ENCODE peak calls at places on chromosomes 5 and 9, in five cellular contexts. J is IMR-90, M is mesenchymal stem cell, P is H9, I is H1. V is an unnamed sample.
A peak's percentile ranks its signal among the peaks of the same experiment; 100 is the strongest.

GRCh38 chr9:131138676-131139075 is 13.3 kb downstream of the NUP214 start:
- DNase-seq in J (no peak), M (no peak), P (no peak), I (no peak), V (no peak)

GRCh38 chr5:77292026-77292757 is 81.7 kb downstream of the PDE8B start:
- DNase-seq in J (peak; percentile 68), M (peak; percentile 8), P (no peak), I (no peak), V (no peak)

GRCh38 chr9:16044116-16044881 is 491.5 kb downstream of the CCDC171 start:
- DNase-seq in J (peak; percentile 78), M (no peak), P (no peak), I (no peak), V (no peak)

GRCh38 chr9:130467371-130467770 is 22.6 kb downstream of the ASS1 start:
- DNase-seq in J (no peak), M (no peak), P (no peak), I (no peak), V (no peak)

GRCh38 chr5:132263548-132264261 is 6.2 kb downstream of the PDLIM4 start:
- DNase-seq in J (peak; percentile 94), M (peak; percentile 84), P (peak; percentile 14), I (no peak), V (no peak)

GRCh38 chr5:43553381-43553780 is 3.5 kb downstream of the PAIP1 start:
- DNase-seq in J (peak; percentile 50), M (peak; percentile 42), P (no peak), I (no peak), V (no peak)

GRCh38 chr5:125005287-125005686 is 258.8 kb upstream of the ZNF608 start:
- DNase-seq in J (no peak), M (no peak), P (no peak), I (no peak), V (no peak)

GRCh38 chr5:159765760-159766517 is 150.3 kb upstream of the ADRA1B start:
- DNase-seq in J (peak; percentile 23), M (no peak), P (no peak), I (no peak), V (no peak)

GRCh38 chr5:76690704-76691469 is 25.0 kb upstream of the F2R start:
- DNase-seq in J (peak; percentile 72), M (peak; percentile 77), P (no peak), I (no peak), V (no peak)

GRCh38 chr5:65111961-65112658 is 343.4 kb downstream of the CWC27 start:
- DNase-seq in J (no peak), M (no peak), P (no peak), I (no peak), V (no peak)

GRCh38 chr5:72107874-72108199 is 562 bp downstream of the MAP1B start:
- DNase-seq in J (no peak), M (peak; percentile 54), P (no peak), I (no peak), V (peak; percentile 55)

GRCh38 chr9:69121155-69122085 is 52.7 kb upstream of the TJP2 start:
- DNase-seq in J (peak; percentile 31), M (peak; percentile 42), P (peak; percentile 76), I (no peak), V (peak; percentile 51)

GRCh38 chr9:107587175-107587963 is 97.8 kb upstream of the KLF4 start:
- DNase-seq in J (no peak), M (no peak), P (no peak), I (no peak), V (no peak)

GRCh38 chr5:96794757-96795156 is 13.0 kb downstream of the ERAP1 start:
- DNase-seq in J (no peak), M (no peak), P (no peak), I (no peak), V (no peak)

GRCh38 chr5:32217886-32218396 is 43.8 kb upstream of the GOLPH3 start:
- DNase-seq in J (no peak), M (peak; percentile 17), P (no peak), I (no peak), V (no peak)

GRCh38 chr5:156414381-156414780 is 87.4 kb downstream of the SGCD start:
- DNase-seq in J (peak; percentile 28), M (peak; percentile 26), P (no peak), I (no peak), V (no peak)

GRCh38 chr9:109517798-109518435 is 19.8 kb upstream of the PTPN3 start:
- DNase-seq in J (no peak), M (no peak), P (no peak), I (no peak), V (no peak)

GRCh38 chr9:13719410-13719809 is 439.9 kb upstream of the MPDZ start:
- DNase-seq in J (peak; percentile 36), M (no peak), P (no peak), I (no peak), V (no peak)
- H3K4me2 ChIP-seq in J (no peak overlapping the region), M (no peak overlapping the region), P (no peak overlapping the region), I (no peak overlapping the region), V (no peak overlapping the region)

GRCh38 chr5:17229308-17229707 is 11.9 kb downstream of the BASP1 start:
- DNase-seq in J (no peak), M (no peak), P (no peak), I (no peak), V (no peak)
- H3K27ac ChIP-seq in J (no peak overlapping the region), M (peak overlapping the region; percentile 65), P (no peak overlapping the region), I (no peak overlapping the region), V (no peak overlapping the region)

GRCh38 chr9:86562691-86563090 is 208.5 kb upstream of the TUT7 start:
- DNase-seq in J (no peak), M (no peak), P (no peak), I (no peak), V (no peak)
- H2AK5ac ChIP-seq in J (peak overlapping the region; percentile 91), M (no peak overlapping the region), P (no peak overlapping the region), I (no peak overlapping the region), V (no peak overlapping the region)

GRCh38 chr9:73573235-73573634 is 421.6 kb downstream of the ANXA1 start:
- DNase-seq in J (no peak), M (no peak), P (no peak), I (no peak), V (no peak)
- H3K4me2 ChIP-seq in J (no peak overlapping the region), M (no peak overlapping the region), P (no peak overlapping the region), I (no peak overlapping the region), V (no peak overlapping the region)

DNA sequence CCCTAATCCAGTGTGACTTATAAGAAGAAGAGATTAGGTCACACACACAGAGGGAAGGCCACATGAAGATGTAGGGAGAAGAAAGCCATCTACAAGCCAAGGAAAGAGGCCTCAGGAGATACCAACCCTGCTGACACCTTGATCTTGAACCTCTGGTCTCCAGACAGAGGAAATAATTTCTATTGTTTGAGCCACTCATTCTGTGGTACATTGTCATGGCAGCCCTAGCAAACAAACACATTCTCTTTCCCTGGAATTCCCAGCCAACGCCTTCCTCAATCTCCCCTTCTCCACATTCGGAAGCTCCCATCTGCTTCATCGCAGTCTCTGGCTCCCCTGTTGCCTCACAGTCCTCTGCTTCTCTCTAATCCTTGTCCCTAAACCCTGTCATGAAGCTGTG is 16.7 kb downstream of the PTGS1 start:
- DNase-seq in J (no peak), M (no peak), P (no peak), I (no peak), V (no peak)
- H3K27ac ChIP-seq in J (no peak overlapping the region), M (no peak overlapping the region), P (no peak overlapping the region), I (no peak overlapping the region), V (no peak overlapping the region)